ENCODE peak calls at places on chromosomes 3 and 15, in four cellular contexts. I is mesothelial cell of epicardium, Q is aorta, E is memory B cell. H is an unnamed sample.

GRCh38 chr3:139491027-139491700 is 14.8 kb upstream of the RBP2 start:
- DNase-seq in I (no peak), Q (no peak), E (no peak), H (no peak)

GRCh38 chr15:28181386-28181785 is 82.3 kb upstream of the OCA2 start:
- DNase-seq in I (no peak), Q (no peak), E (no peak), H (no peak)

GRCh38 chr3:143585720-143586456 is 262.4 kb downstream of the SLC9A9 start:
- DNase-seq in I (no peak), Q (no peak), E (no peak), H (peak; percentile 16)

GRCh38 chr3:43181202-43181910 is 75.5 kb upstream of the POMGNT2 start:
- DNase-seq in I (no peak), Q (no peak), E (no peak), H (peak; percentile 37)

GRCh38 chr15:68818088-68818670 is 2.5 kb downstream of the ANP32A start:
- DNase-seq in I (peak; percentile 81), Q (peak; percentile 77), E (peak; percentile 62), H (peak; percentile 58)

GRCh38 chr15:80260566-80260965 is 8.6 kb upstream of the CTXND1 start:
- DNase-seq in I (no peak), Q (no peak), E (no peak), H (no peak)

GRCh38 chr15:68311859-68312557 is 34.5 kb downstream of the FEM1B start:
- DNase-seq in I (no peak), Q (no peak), E (no peak), H (no peak)

GRCh38 chr3:42509111-42509510 is 6.7 kb downstream of the VIPR1 start:
- DNase-seq in I (no peak), Q (no peak), E (no peak), H (no peak)

GRCh38 chr3:110318108-110318507 is 753.5 kb upstream of the NECTIN3 start:
- DNase-seq in I (no peak), Q (no peak), E (no peak), H (no peak)

GRCh38 chr3:146036289-146036688 is 124.7 kb downstream of the PLOD2 start:
- DNase-seq in I (no peak), Q (no peak), E (no peak), H (no peak)

GRCh38 chr3:170257145-170257544 is 34.9 kb downstream of the PRKCI start:
- DNase-seq in I (no peak), Q (no peak), E (no peak), H (peak; percentile 20)

GRCh38 chr15:44811347-44811746 is 75.0 kb downstream of the TRIM69 start:
- DNase-seq in I (no peak), Q (no peak), E (no peak), H (no peak)

GRCh38 chr3:126170073-126170916 is 10.1 kb downstream of the ALDH1L1 start:
- DNase-seq in I (no peak), Q (no peak), E (no peak), H (no peak)

GRCh38 chr3:106006001-106006400 is 137.2 kb upstream of the CBLB start:
- DNase-seq in I (no peak), Q (no peak), E (no peak), H (no peak)

GRCh38 chr15:77859491-77860060 is 217.9 kb downstream of the TBC1D2B start:
- DNase-seq in I (no peak), Q (no peak), E (no peak), H (no peak)

GRCh38 chr3:33438284-33438668 is 1.9 kb downstream of the UBP1 start:
- DNase-seq in I (no peak), Q (no peak), E (no peak), H (no peak)

GRCh38 chr3:153977148-153977547 is 144.0 kb upstream of the ARHGEF26 start:
- DNase-seq in I (no peak), Q (no peak), E (no peak), H (no peak)

GRCh38 chr3:136861890-136862610 is at the start of gene NCK1:
- DNase-seq in I (peak; percentile 98), Q (peak; percentile 99), E (peak; percentile 95), H (peak; percentile 98)

GRCh38 chr3:10623578-10624275 is 118.3 kb upstream of the ATP2B2 start:
- DNase-seq in I (no peak), Q (no peak), E (no peak), H (no peak)

GRCh38 chr3:150073513-150073912 is 102.8 kb upstream of the PFN2 start:
- DNase-seq in I (no peak), Q (no peak), E (no peak), H (no peak)

GRCh38 chr15:33699691-33700447 is 268.4 kb upstream of the CHRM5 start:
- DNase-seq in I (no peak), Q (no peak), E (no peak), H (no peak)

GRCh38 chr15:70778258-70779076 is 15.1 kb upstream of the UACA start:
- DNase-seq in I (no peak), Q (no peak), E (no peak), H (no peak)

GRCh38 chr3:9183811-9184463 is 65.5 kb downstream of the SRGAP3 start:
- DNase-seq in I (no peak), Q (no peak), E (no peak), H (no peak)

GRCh38 chr3:138408751-138409161 is 25.7 kb upstream of the ESYT3 start:
- DNase-seq in I (no peak), Q (no peak), E (no peak), H (no peak)

GRCh38 chr15:99556010-99556409 is 9.8 kb upstream of the MEF2A start:
- DNase-seq in I (no peak), Q (no peak), E (peak; percentile 16), H (no peak)

GRCh38 chr15:40982855-40983254 is 29.6 kb downstream of the CHAC1 start:
- DNase-seq in I (no peak), Q (peak; percentile 88), E (no peak), H (no peak)

GRCh38 chr3:139199421-139200010 is 144.3 kb upstream of the MRPS22 start:
- DNase-seq in I (no peak), Q (no peak), E (no peak), H (no peak)

GRCh38 chr3:197466586-197467399 is 89.0 kb downstream of the BDH1 start:
- DNase-seq in I (no peak), Q (no peak), E (no peak), H (no peak)

GRCh38 chr3:171690291-171690690 is 120.0 kb downstream of the PLD1 start:
- DNase-seq in I (no peak), Q (no peak), E (no peak), H (no peak)

GRCh38 chr3:119427669-119428068 is 35.7 kb downstream of the TMEM39A start:
- DNase-seq in I (no peak), Q (no peak), E (no peak), H (no peak)

GRCh38 chr3:94099311-94099710 is 36.5 kb downstream of the NSUN3 start:
- DNase-seq in I (no peak), Q (no peak), E (no peak), H (no peak)

GRCh38 chr3:44265815-44266214 is 24.1 kb downstream of the TOPAZ1 start:
- DNase-seq in I (no peak), Q (no peak), E (no peak), H (no peak)

GRCh38 chr15:31824009-31824408 is 206.3 kb upstream of the CHRNA7 start:
- DNase-seq in I (no peak), Q (no peak), E (no peak), H (no peak)